ENCODE peak calls at places on chromosomes 5 and 9, in nine cellular contexts. K, L, E, X, W, I, P, T and G are unnamed samples.
A peak's percentile ranks its signal among the peaks of the same experiment; 100 is the strongest.

GRCh38 chr5:78234804-78235203 is 59.7 kb downstream of the AP3B1 start:
- DNase-seq in K (no peak), L (no peak), E (no peak), X (no peak), W (no peak), I (no peak), P (no peak), T (no peak), G (no peak)

GRCh38 chr9:78298046-78298511 is 1.2 kb downstream of the PSAT1 start:
- DNase-seq in K (no peak), L (no peak), E (no peak), X (no peak), W (no peak), I (no peak), P (peak; percentile 38), T (no peak), G (no peak)

GRCh38 chr5:111070272-111071134 is 1.0 kb upstream of the TSLP start:
- DNase-seq in K (no peak), L (no peak), E (no peak), X (peak; percentile 63), W (peak; percentile 26), I (no peak), P (no peak), T (peak; percentile 86), G (no peak)

GRCh38 chr9:128416432-128417019 is 4.1 kb upstream of the CERCAM start:
- DNase-seq in K (no peak), L (no peak), E (no peak), X (no peak), W (no peak), I (no peak), P (no peak), T (no peak), G (no peak)

GRCh38 chr5:154764967-154765366 is 9.8 kb downstream of the LARP1 start:
- DNase-seq in K (no peak), L (no peak), E (no peak), X (no peak), W (no peak), I (no peak), P (no peak), T (no peak), G (no peak)

GRCh38 chr5:108361771-108362170 is 20.1 kb downstream of the FBXL17 start:
- DNase-seq in K (no peak), L (no peak), E (no peak), X (no peak), W (no peak), I (no peak), P (no peak), T (no peak), G (no peak)

GRCh38 chr9:134066546-134066922 is 1.3 kb downstream of the BRD3 start:
- DNase-seq in K (no peak), L (no peak), E (no peak), X (no peak), W (peak; percentile 25), I (peak; percentile 29), P (peak; percentile 28), T (no peak), G (no peak)

GRCh38 chr9:122143296-122143695 is 16.3 kb downstream of the NDUFA8 start:
- DNase-seq in K (no peak), L (no peak), E (no peak), X (no peak), W (no peak), I (no peak), P (no peak), T (no peak), G (no peak)

GRCh38 chr9:128828719-128829452 is 708 bp downstream of the SPOUT1 start:
- DNase-seq in K (no peak), L (no peak), E (no peak), X (no peak), W (no peak), I (no peak), P (no peak), T (no peak), G (no peak)

GRCh38 chr9:93452710-93453046 is 703 bp downstream of the FAM120AOS start:
- DNase-seq in K (peak; percentile 33), L (no peak), E (no peak), X (no peak), W (peak; percentile 40), I (no peak), P (no peak), T (no peak), G (peak; percentile 56)

GRCh38 chr9:93450817-93451761 is at the start of gene FAM120A:
- DNase-seq in K (peak; percentile 79), L (no peak), E (peak; percentile 79), X (peak; percentile 89), W (peak; percentile 81), I (peak; percentile 70), P (peak; percentile 52), T (peak; percentile 92), G (peak; percentile 83)

GRCh38 chr9:93451762-93452709 is 551 bp downstream of the FAM120A start:
- DNase-seq in K (peak; percentile 58), L (no peak), E (peak; percentile 77), X (peak; percentile 80), W (peak; percentile 58), I (peak; percentile 33), P (no peak), T (peak; percentile 92), G (peak; percentile 65)

GRCh38 chr9:93456022-93456421 is 2.6 kb upstream of the FAM120AOS start:
- DNase-seq in K (no peak), L (no peak), E (no peak), X (no peak), W (no peak), I (peak; percentile 13), P (no peak), T (no peak), G (no peak)

GRCh38 chr9:93453047-93453914 is at the start of gene FAM120AOS:
- DNase-seq in K (peak; percentile 95), L (peak; percentile 71), E (peak; percentile 96), X (peak; percentile 93), W (peak; percentile 94), I (peak; percentile 95), P (peak; percentile 84), T (peak; percentile 99), G (peak; percentile 94)
- TF ChIP-seq POLR2A in K (peak; percentile 93), L (peak; percentile 52), E (no peak), X (peak; percentile 68), W (peak; percentile 59), I (no peak), P (peak; percentile 21), T (no peak), G (peak; percentile 80)

DNA sequence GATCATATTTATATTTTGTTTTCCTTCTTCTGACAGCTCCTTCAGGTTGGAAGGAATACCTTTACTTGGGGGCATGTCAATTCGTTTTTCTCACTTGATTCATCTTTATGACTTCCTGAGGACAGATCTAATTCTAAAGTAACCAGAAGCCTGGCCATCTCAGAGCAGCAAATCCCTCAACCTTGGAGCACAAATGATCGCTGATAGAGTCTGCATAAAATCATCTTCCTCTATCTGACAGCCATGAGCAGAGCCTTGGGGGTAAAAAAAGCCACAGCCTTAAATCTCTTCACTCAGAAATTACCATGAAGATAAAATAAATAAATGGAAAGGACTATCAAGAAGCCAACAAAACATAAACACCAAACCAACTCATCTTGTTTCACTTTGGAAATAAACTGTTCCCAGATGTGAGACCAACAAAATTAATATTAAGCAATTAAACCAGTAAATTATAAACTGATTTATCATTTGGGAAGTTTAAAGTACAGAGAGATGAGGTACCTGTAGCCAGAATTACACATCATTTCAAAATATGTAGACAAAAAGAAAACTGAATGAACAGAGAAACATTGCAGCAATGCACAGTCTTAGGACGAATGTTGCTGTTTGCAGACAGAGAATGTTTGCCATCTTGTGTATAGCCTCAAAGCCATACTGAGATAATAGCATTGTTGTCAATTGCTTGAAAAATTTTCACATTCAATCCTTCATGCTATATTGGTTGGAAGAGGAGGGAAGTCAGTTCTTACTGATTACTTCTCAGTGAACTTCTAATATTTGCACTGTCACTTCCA is 326.0 kb downstream of the PRR16 start:
- DNase-seq in K (no peak), L (no peak), E (no peak), X (no peak), W (no peak), I (no peak), P (no peak), T (no peak), G (no peak)
- H3K4me3 ChIP-seq in K (no peak overlapping the region), L (no peak overlapping the region), E (no peak overlapping the region), X (no peak overlapping the region), W (no peak overlapping the region), I (no peak overlapping the region), P (no peak overlapping the region), T (no peak overlapping the region), G (no peak overlapping the region)

DNA sequence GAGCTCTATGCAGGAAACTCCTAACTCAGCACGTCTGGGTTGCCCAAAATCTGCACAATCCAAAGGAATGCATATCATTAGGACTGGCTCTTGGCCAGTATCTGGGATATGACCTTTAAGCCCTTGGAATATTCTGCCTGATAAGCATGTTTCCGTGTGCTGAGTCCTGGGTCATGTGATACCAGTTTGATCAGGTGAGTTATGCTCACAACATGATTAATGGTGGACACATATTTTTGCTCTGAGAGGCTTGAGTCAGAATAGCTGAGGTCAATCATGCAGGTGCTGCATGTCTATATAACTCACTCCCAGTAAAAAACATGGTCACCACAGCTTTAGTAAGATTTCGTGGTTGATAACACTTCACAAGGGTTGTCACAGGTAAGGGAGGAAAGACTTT is 408.8 kb downstream of the YTHDC2 start:
- DNase-seq in K (no peak), L (no peak), E (no peak), X (no peak), W (no peak), I (no peak), P (no peak), T (no peak), G (no peak)
- TF ChIP-seq CTCF in K (no peak), L (no peak), E (no peak), X (no peak), W (no peak), I (no peak), P (no peak), T (no peak), G (no peak)

GRCh38 chr5:161093105-161093504 is 241.1 kb upstream of the ATP10B start:
- DNase-seq in K (no peak), L (no peak), E (no peak), X (no peak), W (no peak), I (no peak), P (no peak), T (no peak), G (no peak)

GRCh38 chr5:161094411-161094810 is 242.4 kb upstream of the ATP10B start:
- DNase-seq in K (no peak), L (no peak), E (no peak), X (no peak), W (no peak), I (peak; percentile 3), P (no peak), T (no peak), G (no peak)

GRCh38 chr5:161098516-161098915 is 246.5 kb upstream of the ATP10B start:
- DNase-seq in K (no peak), L (no peak), E (no peak), X (no peak), W (no peak), I (no peak), P (no peak), T (no peak), G (no peak)

GRCh38 chr5:161096006-161096405 is 244.0 kb upstream of the ATP10B start:
- DNase-seq in K (no peak), L (no peak), E (no peak), X (no peak), W (no peak), I (no peak), P (no peak), T (no peak), G (no peak)

DNA sequence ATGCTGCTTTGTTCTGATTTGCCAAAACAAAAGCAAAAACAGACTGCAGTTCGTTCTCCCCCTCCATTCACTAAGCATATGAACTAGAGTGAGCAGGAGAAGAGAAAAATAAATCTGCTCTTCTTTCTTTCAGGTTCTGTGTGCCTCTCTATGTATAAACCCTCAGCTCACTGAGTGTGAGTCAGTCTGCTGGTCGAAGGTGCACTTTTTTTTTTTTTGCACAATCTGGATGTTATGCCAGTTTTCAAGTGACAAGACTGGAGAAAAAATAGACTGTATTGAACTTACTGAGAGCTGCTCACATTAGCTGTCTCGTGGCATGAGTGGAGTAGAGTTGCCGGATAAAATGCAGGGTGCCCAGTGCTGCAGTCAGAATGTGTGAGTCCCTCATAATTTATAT is 244.6 kb upstream of the ATP10B start:
- DNase-seq in K (no peak), L (no peak), E (no peak), X (no peak), W (no peak), I (no peak), P (no peak), T (no peak), G (no peak)
- TF ChIP-seq POLR2A in K (no peak), L (no peak), E (no peak), X (no peak), W (no peak), I (no peak), P (no peak), T (no peak), G (no peak)